ENCODE peak calls at places on chromosomes 6 and 20, in five cellular contexts. E is HCT116, K is HepG2, Z is GM12878, Q is SK-N-SH. N is an unnamed sample.
A peak's percentile ranks its signal among the peaks of the same experiment; 100 is the strongest.

GRCh38 chr20:17645010-17645409 is 37.0 kb downstream of the RRBP1 start:
- DNase-seq in E (no peak), K (no peak), Z (no peak), Q (no peak), N (no peak)

GRCh38 chr6:44177691-44178423 is 19.2 kb downstream of the CAPN11 start:
- DNase-seq in E (no peak), K (no peak), Z (no peak), Q (no peak), N (no peak)

GRCh38 chr20:38806855-38807655 is 1.6 kb downstream of the PPP1R16B start:
- DNase-seq in E (no peak), K (no peak), Z (no peak), Q (peak; percentile 43), N (no peak)

GRCh38 chr6:20350215-20350614 is 51.5 kb upstream of the E2F3 start:
- DNase-seq in E (no peak), K (no peak), Z (no peak), Q (no peak), N (no peak)

GRCh38 chr20:33812673-33813462 is 1.7 kb downstream of the CHMP4B start:
- DNase-seq in E (no peak), K (peak; percentile 91), Z (no peak), Q (peak; percentile 33), N (peak; percentile 33)

GRCh38 chr6:163392533-163392932 is 22.0 kb upstream of the QKI start:
- DNase-seq in E (peak; percentile 15), K (no peak), Z (no peak), Q (no peak), N (peak; percentile 56)

GRCh38 chr20:47809561-47809960 is 24.3 kb upstream of the SULF2 start:
- DNase-seq in E (no peak), K (no peak), Z (no peak), Q (peak; percentile 60), N (no peak)

GRCh38 chr20:43916875-43917371 is 2.3 kb downstream of the TOX2 start:
- DNase-seq in E (no peak), K (no peak), Z (peak; percentile 23), Q (no peak), N (no peak)

GRCh38 chr6:53541900-53542299 is 3.0 kb downstream of the GCLC start:
- DNase-seq in E (no peak), K (no peak), Z (no peak), Q (no peak), N (no peak)

GRCh38 chr20:36318166-36318565 is 12.0 kb downstream of the DLGAP4 start:
- DNase-seq in E (no peak), K (no peak), Z (no peak), Q (peak; percentile 71), N (no peak)

GRCh38 chr20:51373713-51374481 is 168.6 kb downstream of the NFATC2 start:
- DNase-seq in E (no peak), K (no peak), Z (no peak), Q (peak; percentile 71), N (peak; percentile 82)

GRCh38 chr6:36731622-36732310 is 34.1 kb downstream of the RAB44 start:
- DNase-seq in E (no peak), K (no peak), Z (no peak), Q (no peak), N (peak; percentile 20)

GRCh38 chr20:35757098-35757705 is 14.6 kb upstream of the PHF20 start:
- DNase-seq in E (no peak), K (no peak), Z (no peak), Q (no peak), N (peak; percentile 18)

GRCh38 chr6:33126101-33126714 is 50.4 kb downstream of the HLA-DPB1 start:
- DNase-seq in E (peak; percentile 35), K (peak; percentile 50), Z (no peak), Q (peak; percentile 51), N (peak; percentile 79)

GRCh38 chr6:126361832-126362231 is 21.9 kb downstream of the CENPW start:
- DNase-seq in E (no peak), K (no peak), Z (no peak), Q (no peak), N (no peak)

GRCh38 chr6:90216081-90216977 is 80.3 kb downstream of the BACH2 start:
- DNase-seq in E (no peak), K (peak; percentile 33), Z (no peak), Q (no peak), N (no peak)

GRCh38 chr20:43949741-43950618 is 35.3 kb downstream of the TOX2 start:
- DNase-seq in E (no peak), K (no peak), Z (peak; percentile 66), Q (peak; percentile 70), N (peak; percentile 41)

GRCh38 chr6:43231053-43231452 is 1.8 kb upstream of the DNPH1 start:
- DNase-seq in E (no peak), K (no peak), Z (no peak), Q (no peak), N (no peak)

GRCh38 chr20:19451591-19452295 is 239.3 kb downstream of the SLC24A3 start:
- DNase-seq in E (no peak), K (no peak), Z (no peak), Q (no peak), N (no peak)

GRCh38 chr6:145539831-145540230 is 195.5 kb downstream of the EPM2A start:
- DNase-seq in E (no peak), K (no peak), Z (no peak), Q (no peak), N (no peak)

GRCh38 chr6:64831680-64832079 is 875.3 kb downstream of the EYS start:
- DNase-seq in E (no peak), K (no peak), Z (no peak), Q (no peak), N (no peak)

GRCh38 chr6:49155321-49155720 is 307.7 kb downstream of the MMUT start:
- DNase-seq in E (no peak), K (no peak), Z (no peak), Q (no peak), N (no peak)

GRCh38 chr6:26594730-26595632 is 1.8 kb upstream of the ABT1 start:
- DNase-seq in E (peak; percentile 80), K (peak; percentile 58), Z (no peak), Q (peak; percentile 30), N (peak; percentile 56)

GRCh38 chr20:47392015-47392720 is 35.7 kb upstream of the ZMYND8 start:
- DNase-seq in E (peak; percentile 81), K (peak; percentile 71), Z (no peak), Q (peak; percentile 23), N (peak; percentile 71)

GRCh38 chr6:135880066-135880972 is 28.8 kb downstream of the PDE7B start:
- DNase-seq in E (no peak), K (no peak), Z (peak; percentile 61), Q (no peak), N (no peak)

GRCh38 chr20:47058236-47058635 is 163.6 kb downstream of the EYA2 start:
- DNase-seq in E (no peak), K (no peak), Z (no peak), Q (no peak), N (no peak)

GRCh38 chr20:29430531-29430930 is 1826.9 kb upstream of the DEFB115 start:
- DNase-seq in E (no peak), K (no peak), Z (no peak), Q (peak; percentile 31), N (no peak)

GRCh38 chr6:18530201-18530600 is 143.1 kb downstream of the RNF144B start:
- DNase-seq in E (no peak), K (no peak), Z (no peak), Q (no peak), N (no peak)

GRCh38 chr6:18533793-18534192 is 146.6 kb downstream of the RNF144B start:
- DNase-seq in E (no peak), K (no peak), Z (no peak), Q (no peak), N (no peak)

DNA sequence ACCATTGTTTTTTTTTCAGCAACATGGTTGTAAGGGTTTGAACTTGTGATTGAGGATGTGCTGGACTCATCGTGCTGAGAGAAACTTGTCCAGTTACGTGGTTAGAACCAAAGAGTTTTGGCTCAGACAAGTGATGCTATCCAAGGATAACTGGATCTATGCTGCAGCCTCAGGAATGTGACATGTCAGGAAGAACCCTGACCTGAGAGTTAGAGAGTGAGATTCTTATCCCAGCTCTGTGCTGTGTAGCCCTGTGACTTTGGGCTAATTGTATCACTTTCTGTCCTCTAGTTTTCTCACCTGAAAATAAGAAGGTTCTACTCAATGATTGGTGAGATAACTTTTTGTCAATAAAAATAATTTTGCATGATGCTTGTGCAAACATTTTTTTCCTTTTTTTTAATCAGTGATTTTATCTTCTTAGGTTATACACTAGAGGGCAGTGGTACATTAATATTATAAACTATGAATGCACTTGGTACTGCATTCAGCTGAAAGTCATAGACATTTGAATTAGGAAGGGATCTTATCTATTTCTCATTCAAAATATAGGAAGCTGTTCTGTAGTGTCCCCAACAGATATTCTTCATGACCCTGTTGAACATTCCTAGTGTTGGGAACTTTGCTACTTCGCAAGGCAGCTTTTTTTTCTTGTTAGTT is 141.1 kb downstream of the RNF144B start:
- DNase-seq in E (no peak), K (no peak), Z (no peak), Q (peak; percentile 27), N (no peak)
- TF ChIP-seq ZBTB33 in E (no peak), K (no peak), Z (no peak), Q (no peak), N (no peak)

DNA sequence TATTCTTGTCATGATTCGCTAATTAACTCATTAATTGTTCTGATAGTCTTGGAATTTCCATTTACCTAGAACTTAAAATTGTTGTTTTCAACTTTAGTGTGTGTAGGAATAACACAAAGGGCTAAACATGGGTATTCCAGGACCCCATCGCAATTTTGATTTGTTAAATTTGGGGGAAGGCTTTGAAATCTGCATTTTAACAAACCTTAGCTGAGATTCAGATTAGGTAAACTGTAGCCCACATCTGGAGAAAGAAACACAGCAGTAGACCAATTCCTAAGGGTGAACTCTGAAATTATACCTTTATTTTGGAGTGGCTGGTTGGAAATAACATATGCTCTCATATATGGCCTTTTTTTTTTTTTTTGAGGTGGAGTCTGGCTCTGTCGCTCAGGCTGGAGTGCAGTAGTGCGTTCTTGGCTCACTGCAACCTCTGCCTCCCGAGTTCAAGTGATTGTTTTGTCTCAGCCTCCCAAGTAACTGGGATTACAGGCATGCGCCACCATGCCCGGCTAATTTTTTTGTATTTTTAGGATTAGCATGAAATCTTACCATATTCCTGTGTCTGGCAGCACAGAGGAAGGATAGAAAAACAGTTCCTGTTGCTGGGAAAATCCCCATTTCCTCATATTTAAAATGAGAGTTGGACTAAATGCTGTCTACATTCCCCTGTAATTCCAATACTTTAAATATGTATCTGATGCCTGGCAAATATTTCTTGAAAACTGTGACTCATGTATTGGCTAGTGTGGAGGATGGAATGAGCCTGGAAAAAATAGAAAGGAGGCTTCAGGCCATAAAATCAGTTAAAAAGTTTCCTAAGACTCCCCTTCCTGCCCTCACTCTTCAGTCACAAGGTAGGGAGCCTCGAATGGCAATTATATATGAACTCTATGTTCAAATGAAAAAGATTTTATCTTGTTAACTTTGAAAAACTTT is 96.7 kb upstream of the FAM184A start:
- DNase-seq in E (no peak), K (no peak), Z (no peak), Q (no peak), N (no peak)
- TF ChIP-seq ZBTB33 in E (no peak), K (no peak), Z (no peak), Q (no peak), N (no peak)

DNA sequence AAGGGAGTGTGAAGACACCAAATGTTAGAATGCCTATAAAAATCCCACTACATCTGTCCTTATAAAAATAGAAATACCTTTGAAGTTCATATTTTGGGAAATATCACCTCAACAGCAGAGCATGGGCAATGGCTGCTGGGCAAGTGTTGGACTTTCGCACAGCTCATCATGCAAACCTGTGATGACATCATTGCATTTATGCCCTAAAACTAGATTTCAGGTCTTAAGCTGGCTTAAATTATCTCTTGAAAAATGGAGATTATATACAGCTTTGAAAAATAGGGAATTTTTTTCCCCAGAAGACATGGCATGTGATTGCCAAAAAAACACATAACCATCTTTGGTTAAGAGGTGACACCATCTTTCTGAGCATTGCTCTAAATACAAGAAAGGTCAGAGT is 197.8 kb downstream of the UST start:
- DNase-seq in E (no peak), K (no peak), Z (no peak), Q (no peak), N (no peak)
- TF ChIP-seq ZBTB33 in E (no peak), K (no peak), Z (no peak), Q (no peak), N (no peak)

GRCh38 chr6:134379086-134379485 is 61.2 kb upstream of the SGK1 start:
- DNase-seq in E (peak; percentile 73), K (no peak), Z (peak; percentile 72), Q (no peak), N (no peak)
- TF ChIP-seq ZBTB33 in E (no peak), K (no peak), Z (no peak), Q (no peak), N (no peak)

N was measured in K562.